ENCODE peak calls at places on chromosomes 3 and 15, in four cellular contexts. S, K, Q and F are unnamed samples.

GRCh38 chr15:32824777-32825176 is 107.0 kb downstream of the GREM1 start:
- DNase-seq in S (no peak), K (no peak), Q (no peak), F (no peak)

GRCh38 chr3:195794708-195795107 is 17.0 kb downstream of the MUC4 start:
- DNase-seq in S (no peak), K (no peak), Q (no peak), F (no peak)

GRCh38 chr15:22229971-22230815 is 149.9 kb downstream of the OR4M2 start:
- DNase-seq in S (no peak), K (no peak), Q (no peak), F (no peak)

GRCh38 chr3:177944228-177944661 is 592.0 kb upstream of the KCNMB2 start:
- DNase-seq in S (no peak), K (no peak), Q (no peak), F (no peak)

GRCh38 chr3:187648177-187648576 is 22.0 kb downstream of the SST start:
- DNase-seq in S (no peak), K (no peak), Q (no peak), F (no peak)

GRCh38 chr3:192620300-192620699 is 107.0 kb downstream of the FGF12 start:
- DNase-seq in S (no peak), K (no peak), Q (no peak), F (no peak)

GRCh38 chr3:43389388-43390254 is 103.3 kb downstream of the SNRK start:
- DNase-seq in S (no peak), K (peak), Q (no peak), F (no peak)

GRCh38 chr3:153221748-153222162 is 59.7 kb downstream of the RAP2B start:
- DNase-seq in S (peak), K (peak), Q (no peak), F (no peak)

GRCh38 chr15:77138167-77138522 is 67.2 kb upstream of the TSPAN3 start:
- DNase-seq in S (no peak), K (no peak), Q (no peak), F (no peak)

GRCh38 chr3:10550705-10551104 is 45.3 kb upstream of the ATP2B2 start:
- DNase-seq in S (no peak), K (no peak), Q (no peak), F (no peak)

GRCh38 chr15:98518823-98519561 is 129.3 kb upstream of the IGF1R start:
- DNase-seq in S (peak), K (peak), Q (no peak), F (peak)

GRCh38 chr15:25175033-25175788 is 220.4 kb downstream of the SNRPN start:
- DNase-seq in S (peak), K (no peak), Q (peak), F (peak)

GRCh38 chr15:32864841-32865240 is 147.0 kb downstream of the GREM1 start:
- DNase-seq in S (no peak), K (no peak), Q (no peak), F (no peak)

GRCh38 chr3:157066335-157067071 is 93.4 kb downstream of the CCNL1 start:
- DNase-seq in S (no peak), K (no peak), Q (no peak), F (no peak)

GRCh38 chr3:19190136-19190535 is 41.8 kb downstream of the KCNH8 start:
- DNase-seq in S (no peak), K (no peak), Q (no peak), F (no peak)

GRCh38 chr15:22241451-22241850 is 161.1 kb downstream of the OR4M2 start:
- DNase-seq in S (no peak), K (no peak), Q (no peak), F (no peak)

GRCh38 chr3:171604370-171604769 is 144.2 kb upstream of the TNIK start:
- DNase-seq in S (no peak), K (no peak), Q (no peak), F (no peak)

GRCh38 chr3:73786346-73786807 is 161.6 kb upstream of the PDZRN3 start:
- DNase-seq in S (peak), K (no peak), Q (no peak), F (no peak)

GRCh38 chr3:60365360-60365759 is 885.9 kb downstream of the FHIT start:
- DNase-seq in S (no peak), K (no peak), Q (no peak), F (no peak)

GRCh38 chr3:17741621-17742091 is 775 bp downstream of the TBC1D5 start:
- DNase-seq in S (no peak), K (no peak), Q (no peak), F (no peak)

GRCh38 chr3:170179444-170179843 is 2.1 kb downstream of the PHC3 start:
- DNase-seq in S (no peak), K (no peak), Q (no peak), F (no peak)

GRCh38 chr15:53197426-53197839 is 407.3 kb upstream of the ONECUT1 start:
- DNase-seq in S (peak), K (peak), Q (no peak), F (peak)

GRCh38 chr15:64865998-64866520 is 24.3 kb downstream of the PLEKHO2 start:
- DNase-seq in S (no peak), K (no peak), Q (no peak), F (no peak)

GRCh38 chr3:160001850-160002623 is 13.4 kb downstream of the IL12A start:
- DNase-seq in S (no peak), K (no peak), Q (no peak), F (no peak)

GRCh38 chr3:160006282-160007163 is 17.9 kb downstream of the IL12A start:
- DNase-seq in S (peak), K (peak), Q (no peak), F (no peak)

GRCh38 chr3:160005004-160005403 is 16.4 kb downstream of the IL12A start:
- DNase-seq in S (no peak), K (no peak), Q (no peak), F (no peak)

GRCh38 chr3:160001154-160001760 is 12.6 kb downstream of the IL12A start:
- DNase-seq in S (no peak), K (no peak), Q (no peak), F (no peak)

DNA sequence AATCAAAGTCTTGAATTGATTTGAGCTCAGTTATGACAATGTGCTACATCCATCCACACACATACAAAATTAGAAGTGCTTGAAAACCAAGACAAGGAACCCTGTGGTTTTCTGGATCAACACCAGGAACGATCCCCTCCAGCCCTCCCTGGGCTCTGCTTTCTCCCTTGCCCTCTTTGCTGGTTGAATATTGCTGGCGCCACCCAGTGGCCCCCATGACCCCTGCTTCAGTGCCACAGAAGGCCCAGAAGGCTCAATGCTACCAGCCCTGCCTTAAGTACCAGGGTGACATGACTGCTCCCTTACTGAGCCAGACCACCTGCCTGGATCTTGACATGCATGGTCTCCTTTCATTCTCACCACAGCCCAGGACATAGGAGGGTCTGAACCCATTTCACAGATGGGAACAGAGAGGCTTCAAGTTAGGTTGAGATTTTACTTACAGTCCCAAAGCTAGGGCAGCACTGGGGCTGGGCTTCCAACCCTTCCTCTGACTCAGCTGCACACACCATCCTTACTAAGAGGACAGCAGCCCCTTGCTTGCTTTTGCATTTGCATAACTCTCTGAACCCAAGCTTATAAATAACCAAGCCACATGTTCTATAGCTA is 15.0 kb downstream of the IL12A start:
- DNase-seq in S (peak), K (peak), Q (peak), F (no peak)
- TF ChIP-seq CTCF in S (peak), K (peak), Q (no peak), F (peak)

DNA sequence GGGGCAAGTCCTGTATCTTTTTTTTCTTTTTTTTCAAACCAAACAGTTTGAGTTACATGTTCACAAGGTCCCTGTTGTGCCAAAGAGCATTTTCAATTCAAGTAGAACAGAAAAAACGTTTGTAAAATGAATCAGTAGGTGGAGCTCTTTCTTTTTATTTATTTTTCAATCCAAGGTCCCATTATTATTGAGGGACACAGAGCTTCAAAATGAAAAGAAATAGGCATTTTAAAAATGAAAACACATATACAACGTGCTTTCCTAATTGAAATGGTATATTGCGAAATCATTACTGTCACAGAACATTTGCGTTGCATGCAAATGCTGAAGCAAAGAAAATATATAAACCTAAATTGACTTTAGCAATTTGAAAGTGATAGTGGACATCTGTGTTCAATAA is 711.0 kb downstream of the MECOM start:
- DNase-seq in S (no peak), K (no peak), Q (no peak), F (no peak)
- TF ChIP-seq CTCF in S (peak), K (no peak), Q (no peak), F (peak)

DNA sequence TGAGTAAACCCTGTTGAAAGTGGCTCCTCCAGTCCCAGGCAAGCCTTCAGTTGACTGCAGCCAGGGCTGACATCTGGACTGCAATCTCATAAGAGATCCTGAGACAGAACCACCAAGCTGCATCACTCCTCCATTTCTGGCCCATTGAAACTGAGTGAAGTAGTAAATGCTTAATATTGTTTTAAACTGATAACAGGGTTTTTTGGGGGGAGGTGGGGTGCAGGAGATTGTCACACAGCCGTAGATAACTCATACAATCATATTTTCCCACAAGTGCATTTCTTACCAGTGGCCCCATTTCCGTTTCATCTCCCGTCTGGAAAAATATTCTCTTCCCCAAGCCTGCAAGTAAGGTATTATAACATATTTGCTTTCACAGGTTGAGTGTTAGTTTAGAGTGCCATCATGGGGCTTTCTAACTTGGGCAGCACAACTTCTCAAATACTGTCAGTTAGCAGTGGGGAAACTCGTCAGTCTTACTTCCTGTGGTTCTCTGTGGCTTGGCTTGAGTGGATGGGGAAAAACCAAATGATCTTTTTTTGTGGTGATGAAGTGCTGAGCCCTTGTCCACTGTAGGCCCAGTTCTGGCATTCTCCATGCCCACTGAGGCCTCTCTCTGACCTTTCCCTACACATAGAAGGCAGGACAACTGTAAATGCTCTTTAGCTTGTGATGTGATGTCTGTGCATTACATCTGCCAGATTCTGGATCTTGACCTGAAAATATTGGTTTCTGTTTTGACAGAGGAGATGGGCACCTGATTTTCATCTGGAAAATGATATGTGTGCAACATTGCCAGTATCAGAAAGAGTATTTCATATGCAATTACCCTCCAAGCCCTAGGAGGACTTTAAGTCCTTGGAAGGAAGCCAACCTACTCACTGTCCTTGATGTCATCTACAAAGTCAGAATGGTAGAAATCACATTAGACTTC is 90.1 kb upstream of the BHLHE40 start:
- DNase-seq in S (no peak), K (no peak), Q (no peak), F (no peak)
- TF ChIP-seq CTCF in S (no peak), K (no peak), Q (no peak), F (no peak)

DNA sequence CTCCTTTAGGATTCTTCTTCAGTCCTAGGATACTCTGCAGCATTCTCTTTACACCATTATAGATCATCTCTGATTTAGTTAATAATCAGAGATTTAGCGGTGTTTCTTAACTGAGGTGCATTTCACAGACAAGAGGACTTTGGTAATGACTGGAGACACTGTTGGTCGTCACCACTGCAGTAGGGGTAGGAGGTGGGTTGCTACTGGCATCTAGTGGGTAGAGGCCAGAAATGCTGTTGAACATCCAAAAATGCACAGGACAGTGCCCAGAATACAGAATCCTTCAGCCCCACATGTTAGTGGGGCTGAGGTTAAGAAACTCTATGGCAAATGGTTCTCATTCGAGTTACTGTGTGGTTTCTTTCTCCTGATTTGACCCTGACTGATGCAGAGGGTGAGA is 80.4 kb upstream of the LMCD1 start:
- DNase-seq in S (no peak), K (peak), Q (no peak), F (no peak)
- TF ChIP-seq CTCF in S (no peak), K (no peak), Q (no peak), F (peak)

DNA sequence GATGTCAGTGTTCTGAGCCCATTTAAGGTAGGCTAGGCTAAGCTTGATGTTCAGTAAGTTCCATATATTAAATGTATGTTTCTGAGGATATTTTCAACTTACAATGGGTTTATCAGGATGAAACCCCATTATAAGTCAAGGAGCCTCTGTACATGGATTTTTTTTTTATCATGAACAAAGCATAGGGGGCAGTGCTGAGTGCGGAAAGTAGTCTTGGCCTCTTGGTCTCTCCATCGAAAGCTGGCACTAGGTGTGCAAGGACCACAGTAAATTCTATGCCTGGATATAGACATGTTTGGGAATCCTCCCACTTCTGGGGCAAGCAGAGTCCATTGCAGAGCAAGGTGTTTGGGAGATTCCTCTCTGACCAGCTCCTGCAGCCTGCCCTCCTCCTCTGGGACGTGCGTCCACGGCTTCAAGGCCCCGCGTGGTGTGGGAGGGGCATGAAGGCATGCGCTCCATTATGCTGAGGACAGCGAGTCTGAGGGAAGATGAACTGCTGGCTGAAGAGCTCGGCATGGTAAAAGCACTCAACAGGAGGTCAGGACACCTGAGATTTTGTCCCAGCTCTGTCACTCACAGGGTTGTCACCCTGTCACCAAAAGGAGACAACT is 122.9 kb upstream of the LIPC start:
- DNase-seq in S (no peak), K (no peak), Q (no peak), F (no peak)
- TF ChIP-seq CTCF in S (no peak), K (peak), Q (no peak), F (no peak)

DNA sequence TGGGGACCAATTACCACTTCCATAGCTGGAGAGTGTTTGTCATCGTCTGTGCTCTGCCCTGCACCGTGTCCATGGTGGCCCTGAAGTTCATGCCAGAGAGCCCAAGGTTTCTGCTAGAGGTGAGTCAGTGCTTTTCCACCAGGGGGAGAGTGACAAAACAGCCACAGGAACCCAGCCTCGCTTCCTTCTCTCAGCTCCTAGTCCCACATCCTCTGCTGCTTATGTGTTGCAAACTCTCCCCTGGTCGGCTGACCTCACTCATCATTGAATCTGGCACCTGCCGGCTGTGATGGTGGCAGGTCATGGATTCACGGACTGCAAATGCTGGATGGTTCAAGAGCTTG is 158.4 kb downstream of the SV2B start:
- DNase-seq in S (no peak), K (peak), Q (no peak), F (no peak)
- TF ChIP-seq CTCF in S (no peak), K (peak), Q (no peak), F (no peak)

GRCh38 chr3:137347817-137348368 is 390.1 kb downstream of the IL20RB start:
- DNase-seq in S (no peak), K (no peak), Q (no peak), F (no peak)

GRCh38 chr3:137349949-137350348 is 392.2 kb downstream of the IL20RB start:
- DNase-seq in S (no peak), K (no peak), Q (no peak), F (no peak)

GRCh38 chr3:137343283-137343682 is 385.5 kb downstream of the IL20RB start:
- DNase-seq in S (no peak), K (no peak), Q (no peak), F (no peak)

DNA sequence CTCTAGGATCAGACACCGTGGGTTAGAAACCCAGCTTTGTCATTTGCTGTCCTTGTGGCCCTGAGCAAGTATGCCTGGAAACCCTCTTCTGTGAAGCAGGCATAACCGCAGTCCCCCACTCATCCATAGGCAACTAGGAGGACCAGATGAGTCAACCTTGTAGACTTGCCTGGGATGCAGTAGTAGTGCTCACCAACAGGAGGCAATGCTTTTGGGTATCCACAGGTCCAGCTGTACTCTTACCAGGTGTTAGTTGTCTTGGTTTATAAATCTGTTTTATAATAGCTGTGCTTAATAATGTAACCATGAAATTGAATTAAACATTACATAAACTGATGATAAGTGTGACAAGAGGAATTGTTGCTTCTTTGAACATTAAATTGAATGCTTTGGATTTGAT is 389.3 kb downstream of the IL20RB start:
- DNase-seq in S (no peak), K (no peak), Q (no peak), F (no peak)
- TF ChIP-seq CTCF in S (no peak), K (no peak), Q (no peak), F (no peak)

GRCh38 chr3:47850062-47850802 is 47.3 kb downstream of the DHX30 start:
- DNase-seq in S (peak), K (no peak), Q (no peak), F (no peak)
- TF ChIP-seq CTCF in S (peak), K (peak), Q (no peak), F (peak)